ENCODE peak calls at places on chromosomes 4 and X, in four cellular contexts. One of them, this sample, is unnamed.

GRCh38 chr4:52100062-52100461 is 49.0 kb downstream of the SPATA18 start:
- DNase-seq in BJ: no peak
- DNase-seq in A673: no peak
- DNase-seq in transverse colon: no peak
- DNase-seq in this sample: peak; percentile 55

GRCh38 chrX:70754169-70754843 is 154.2 kb downstream of the TEX11 start:
- DNase-seq in BJ: no peak
- DNase-seq in A673: no peak
- DNase-seq in transverse colon: no peak
- DNase-seq in this sample: no peak

GRCh38 chr4:125315571-125316390 is 1.0 kb downstream of the FAT4 start:
- DNase-seq in BJ: no peak
- DNase-seq in A673: peak; percentile 73
- DNase-seq in transverse colon: peak; percentile 13
- DNase-seq in this sample: no peak

GRCh38 chr4:127641524-127641923 is 8.8 kb downstream of the INTU start:
- DNase-seq in BJ: no peak
- DNase-seq in A673: no peak
- DNase-seq in transverse colon: no peak
- DNase-seq in this sample: no peak

GRCh38 chr4:6727081-6727942 is 11.3 kb downstream of the BLOC1S4 start:
- DNase-seq in BJ: no peak
- DNase-seq in A673: peak; percentile 46
- DNase-seq in transverse colon: no peak
- DNase-seq in this sample: no peak

GRCh38 chr4:161577604-161578301 is 586.0 kb downstream of the FSTL5 start:
- DNase-seq in BJ: peak; percentile 90
- DNase-seq in A673: peak; percentile 95
- DNase-seq in transverse colon: no peak
- DNase-seq in this sample: peak; percentile 53

GRCh38 chrX:43633757-43634156 is 22.3 kb upstream of the MAOA start:
- DNase-seq in BJ: no peak
- DNase-seq in A673: no peak
- DNase-seq in transverse colon: no peak
- DNase-seq in this sample: no peak

GRCh38 chr4:37697566-37697965 is 11.4 kb upstream of the RELL1 start:
- DNase-seq in BJ: no peak
- DNase-seq in A673: no peak
- DNase-seq in transverse colon: no peak
- DNase-seq in this sample: no peak

GRCh38 chrX:1242901-1243402 is 25.7 kb upstream of the CSF2RA start:
- DNase-seq in BJ: peak; percentile 10
- DNase-seq in A673: no peak
- DNase-seq in transverse colon: no peak
- DNase-seq in this sample: no peak

GRCh38 chr4:100087743-100088142 is 102.5 kb downstream of the DDIT4L start:
- DNase-seq in BJ: no peak
- DNase-seq in A673: no peak
- DNase-seq in transverse colon: no peak
- DNase-seq in this sample: no peak

GRCh38 chrX:37474478-37474877 is 97.0 kb upstream of the LANCL3 start:
- DNase-seq in BJ: no peak
- DNase-seq in A673: no peak
- DNase-seq in transverse colon: no peak
- DNase-seq in this sample: no peak

GRCh38 chrX:129678881-129679195 is 24.1 kb upstream of the APLN start:
- DNase-seq in BJ: no peak
- DNase-seq in A673: no peak
- DNase-seq in transverse colon: no peak
- DNase-seq in this sample: no peak

GRCh38 chrX:57677132-57677858 is 2.8 kb downstream of the NLRP2B start:
- DNase-seq in BJ: no peak
- DNase-seq in A673: no peak
- DNase-seq in transverse colon: no peak
- DNase-seq in this sample: no peak

GRCh38 chrX:88425739-88426138 is 321.3 kb upstream of the CPXCR1 start:
- DNase-seq in BJ: no peak
- DNase-seq in A673: peak; percentile 0
- DNase-seq in transverse colon: no peak
- DNase-seq in this sample: no peak

GRCh38 chrX:1072637-1073377 is 139.6 kb downstream of the CRLF2 start:
- DNase-seq in BJ: no peak
- DNase-seq in A673: peak; percentile 11
- DNase-seq in transverse colon: no peak
- DNase-seq in this sample: no peak

GRCh38 chr4:173448103-173448502 is 49.2 kb upstream of the SCRG1 start:
- DNase-seq in BJ: peak; percentile 19
- DNase-seq in A673: peak; percentile 47
- DNase-seq in transverse colon: peak; percentile 21
- DNase-seq in this sample: no peak

GRCh38 chr4:27811928-27812327 is 951.3 kb downstream of the STIM2 start:
- DNase-seq in BJ: no peak
- DNase-seq in A673: no peak
- DNase-seq in transverse colon: no peak
- DNase-seq in this sample: no peak

GRCh38 chr4:73309211-73309610 is 50.6 kb upstream of the ANKRD17 start:
- DNase-seq in BJ: no peak
- DNase-seq in A673: no peak
- DNase-seq in transverse colon: no peak
- DNase-seq in this sample: no peak

GRCh38 chrX:103376118-103376978 is at the start of gene BEX3:
- DNase-seq in BJ: no peak
- DNase-seq in A673: peak; percentile 72
- DNase-seq in transverse colon: peak; percentile 47
- DNase-seq in this sample: no peak

GRCh38 chrX:45517090-45517973 is 316.7 kb upstream of the DIPK2B start:
- DNase-seq in BJ: no peak
- DNase-seq in A673: peak; percentile 49
- DNase-seq in transverse colon: no peak
- DNase-seq in this sample: no peak

DNA sequence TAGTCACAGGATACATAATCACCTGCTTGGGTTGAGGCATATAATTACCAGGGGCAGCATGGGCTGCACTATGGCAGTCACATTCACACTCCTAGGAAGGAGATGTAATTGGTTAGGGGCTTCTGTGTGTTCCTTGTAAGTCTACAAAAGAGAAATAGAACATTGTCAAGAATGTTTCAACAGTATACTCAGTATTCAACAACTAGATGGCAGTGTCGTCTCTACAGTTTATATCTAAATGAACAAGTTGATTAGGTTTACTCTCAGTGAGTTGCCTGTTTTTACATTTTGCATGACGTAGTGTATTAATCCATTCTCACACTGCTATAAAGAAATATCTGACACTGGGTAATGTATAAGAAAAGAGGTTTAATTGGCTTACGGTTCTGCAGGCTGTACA is 50.5 kb upstream of the RAB33B start:
- DNase-seq in BJ: no peak
- DNase-seq in A673: peak; percentile 33
- DNase-seq in transverse colon: no peak
- DNase-seq in this sample: no peak
- TF ChIP-seq CTCF in BJ: no peak
- TF ChIP-seq CTCF in A673: peak; percentile 46
- TF ChIP-seq CTCF in transverse colon: no peak
- TF ChIP-seq CTCF in this sample: no peak

GRCh38 chr4:85825937-85826678 is 351.2 kb downstream of the ARHGAP24 start:
- DNase-seq in BJ: no peak
- DNase-seq in A673: peak; percentile 24
- DNase-seq in transverse colon: peak; percentile 24
- DNase-seq in this sample: peak; percentile 77
- TF ChIP-seq CTCF in BJ: peak; percentile 29
- TF ChIP-seq CTCF in A673: no peak
- TF ChIP-seq CTCF in transverse colon: no peak
- TF ChIP-seq CTCF in this sample: peak; percentile 59

DNA sequence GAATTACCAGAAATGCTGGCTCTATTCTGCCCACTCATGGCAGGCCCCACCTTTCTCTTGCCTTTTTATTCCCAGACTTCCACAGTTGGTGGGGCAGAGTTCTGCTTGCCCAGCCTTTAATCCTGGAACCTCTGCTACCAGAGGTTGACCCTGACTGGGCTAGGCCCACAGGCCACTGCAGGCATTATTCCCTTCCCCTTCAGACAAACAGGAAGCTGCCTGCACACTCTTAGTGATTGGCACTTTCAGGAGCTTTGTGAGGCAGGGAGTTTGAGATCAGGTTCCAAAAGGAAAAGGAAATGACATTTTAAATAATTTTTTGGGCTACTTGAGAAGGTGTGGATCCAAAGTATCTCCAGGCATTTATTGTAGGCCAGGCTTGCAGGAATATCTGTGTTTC is 18.8 kb downstream of the MSN start:
- DNase-seq in BJ: no peak
- DNase-seq in A673: no peak
- DNase-seq in transverse colon: no peak
- DNase-seq in this sample: no peak
- TF ChIP-seq CTCF in BJ: no peak
- TF ChIP-seq CTCF in A673: no peak
- TF ChIP-seq CTCF in transverse colon: no peak
- TF ChIP-seq CTCF in this sample: no peak

DNA sequence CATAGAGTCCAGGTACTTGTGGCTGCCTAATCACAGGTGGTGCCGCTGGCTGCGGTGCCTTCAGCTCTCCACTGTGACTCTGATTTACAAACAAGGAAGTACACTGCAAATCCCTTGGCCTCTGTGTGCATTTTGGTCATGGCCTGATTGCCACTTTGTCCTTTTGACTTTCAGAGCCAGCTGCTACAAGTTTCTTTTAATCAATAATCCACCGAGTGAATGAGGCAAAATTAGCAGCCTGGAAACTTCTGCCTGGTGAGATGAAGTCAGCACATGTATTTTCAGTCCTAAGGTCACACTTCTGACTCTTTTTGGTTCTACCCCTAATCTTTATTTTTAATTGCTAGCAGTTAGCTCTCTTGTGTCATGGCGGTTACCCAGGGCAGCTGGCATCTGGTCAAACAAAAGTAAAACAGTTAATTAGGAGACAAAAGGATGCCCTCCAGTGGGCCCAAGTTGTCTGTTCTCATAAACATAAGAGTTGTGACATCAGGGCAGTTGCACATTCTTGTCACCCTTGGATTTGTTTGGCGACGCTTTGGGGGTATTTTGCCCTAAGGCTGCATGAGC is 62.3 kb upstream of the LNX1 start:
- DNase-seq in BJ: no peak
- DNase-seq in A673: no peak
- DNase-seq in transverse colon: peak; percentile 38
- DNase-seq in this sample: no peak
- TF ChIP-seq CTCF in BJ: no peak
- TF ChIP-seq CTCF in A673: no peak
- TF ChIP-seq CTCF in transverse colon: no peak
- TF ChIP-seq CTCF in this sample: no peak

GRCh38 chr4:122450847-122451246 is 5.7 kb downstream of the IL2 start:
- DNase-seq in BJ: no peak
- DNase-seq in A673: peak; percentile 64
- DNase-seq in transverse colon: no peak
- DNase-seq in this sample: no peak
- TF ChIP-seq CTCF in BJ: peak; percentile 37
- TF ChIP-seq CTCF in A673: peak; percentile 57
- TF ChIP-seq CTCF in transverse colon: no peak
- TF ChIP-seq CTCF in this sample: peak; percentile 15

DNA sequence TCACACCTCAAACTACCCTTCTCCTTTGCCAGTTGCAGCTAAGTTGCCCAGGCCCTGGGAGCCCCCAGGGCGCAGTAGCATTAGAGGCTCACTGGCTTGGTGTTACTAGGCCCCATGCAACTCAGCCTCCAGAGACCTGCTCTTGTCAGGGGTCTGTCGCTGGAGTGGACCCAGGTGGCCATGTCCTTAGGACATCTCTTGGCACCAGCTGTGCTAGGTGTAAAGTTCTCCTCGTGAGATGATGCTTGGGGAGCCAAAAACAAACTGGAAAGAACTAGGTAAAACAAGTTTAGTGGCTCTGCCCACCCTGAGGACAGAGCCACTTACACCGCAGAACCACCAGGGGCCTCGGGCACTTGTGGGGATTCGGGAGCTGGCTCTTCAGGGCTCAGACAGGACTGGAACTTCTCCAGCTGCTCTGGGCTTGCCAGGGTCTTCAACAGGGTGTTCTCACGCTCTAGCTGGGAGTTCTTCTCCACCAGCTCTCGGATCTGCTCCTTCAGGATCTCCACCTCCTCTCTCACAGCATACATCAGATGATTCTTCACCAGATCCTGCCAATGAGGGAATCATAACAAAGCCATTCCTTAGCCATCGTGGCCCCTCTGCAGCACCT is 61.3 kb downstream of the TSC22D3 start:
- DNase-seq in BJ: no peak
- DNase-seq in A673: no peak
- DNase-seq in transverse colon: peak; percentile 16
- DNase-seq in this sample: no peak
- TF ChIP-seq CTCF in BJ: no peak
- TF ChIP-seq CTCF in A673: no peak
- TF ChIP-seq CTCF in transverse colon: no peak
- TF ChIP-seq CTCF in this sample: peak; percentile 16

DNA sequence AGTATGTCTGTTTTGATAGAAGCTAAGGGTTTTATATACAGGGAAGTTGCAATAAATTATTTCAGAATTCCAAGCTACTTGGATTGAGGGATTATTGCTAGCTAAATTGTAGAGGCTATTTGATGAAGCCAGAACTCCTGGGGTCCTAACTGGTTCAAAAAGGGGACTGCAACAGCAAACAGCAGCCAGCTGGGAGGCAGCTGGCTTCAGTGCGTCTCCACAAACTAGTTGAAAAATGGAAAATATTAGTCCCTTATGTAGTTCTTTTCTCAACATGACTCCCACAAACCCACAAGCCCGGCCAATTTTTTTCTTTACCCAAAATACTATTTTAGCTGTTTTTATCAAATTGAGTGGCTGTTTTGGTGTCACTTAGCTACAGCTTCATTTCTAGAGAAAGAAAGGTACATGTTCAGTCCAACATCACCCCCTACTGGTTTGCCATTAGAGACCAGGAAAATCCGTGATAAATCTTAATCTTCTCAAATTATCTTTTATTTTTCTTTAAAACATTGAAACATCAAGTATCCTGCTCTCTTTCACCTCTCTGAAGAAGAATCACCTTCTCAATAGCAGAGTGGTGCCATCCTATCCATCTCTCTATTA is 97.2 kb downstream of the GUCY2F start:
- DNase-seq in BJ: no peak
- DNase-seq in A673: peak; percentile 40
- DNase-seq in transverse colon: no peak
- DNase-seq in this sample: peak; percentile 5
- TF ChIP-seq CTCF in BJ: no peak
- TF ChIP-seq CTCF in A673: peak; percentile 59
- TF ChIP-seq CTCF in transverse colon: no peak
- TF ChIP-seq CTCF in this sample: peak; percentile 37

DNA sequence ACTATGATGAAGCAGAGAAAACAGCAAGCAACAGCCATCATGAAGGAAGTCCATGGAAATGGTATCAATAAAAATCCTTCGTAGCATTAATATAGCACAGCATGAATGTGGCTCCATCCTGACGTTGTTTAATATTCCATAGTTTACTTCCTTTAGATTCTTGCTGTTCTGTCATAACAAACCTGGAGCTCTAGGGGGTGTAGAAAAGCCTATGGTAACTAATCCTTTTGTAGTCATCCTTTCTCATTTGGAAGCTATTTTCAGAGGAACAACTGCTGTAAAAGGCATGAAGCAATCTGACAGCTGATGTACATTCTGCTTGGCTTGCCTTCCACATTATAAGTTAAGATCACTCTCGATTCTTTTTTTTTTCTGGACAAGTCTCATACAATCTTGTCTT is 909 bp downstream of the MYOZ2 start:
- DNase-seq in BJ: no peak
- DNase-seq in A673: peak; percentile 26
- DNase-seq in transverse colon: no peak
- DNase-seq in this sample: no peak
- TF ChIP-seq CTCF in BJ: peak; percentile 10
- TF ChIP-seq CTCF in A673: no peak
- TF ChIP-seq CTCF in transverse colon: no peak
- TF ChIP-seq CTCF in this sample: no peak

GRCh38 chr4:99047710-99048109 is 40.9 kb downstream of the ADH5 start:
- DNase-seq in BJ: no peak
- DNase-seq in A673: no peak
- DNase-seq in transverse colon: no peak
- DNase-seq in this sample: no peak
- TF ChIP-seq CTCF in BJ: peak; percentile 3
- TF ChIP-seq CTCF in A673: no peak
- TF ChIP-seq CTCF in transverse colon: no peak
- TF ChIP-seq CTCF in this sample: no peak

This sample was measured in astrocyte of the cerebellum.